ENCODE peak calls at places on chromosomes 11 and 22, in five cellular contexts. C is HT1080; I is ELR; H is CD4-positive, CD25-positive, alpha-beta regulatory T cell; F is ACHN. K is an unnamed sample.

GRCh38 chr11:35621620-35622019 is 3.4 kb downstream of the FJX1 start:
- DNase-seq in F (no peak), I (peak), C (no peak), H (no peak), K (no peak)

GRCh38 chr11:112958670-112959069 is 2.5 kb upstream of the NCAM1 start:
- DNase-seq in F (no peak), C (peak), H (no peak), I (peak), K (peak)

GRCh38 chr11:35949242-35949641 is 5.4 kb downstream of the LDLRAD3 start:
- DNase-seq in C (no peak), I (no peak), F (no peak), H (no peak), K (no peak)

GRCh38 chr11:111540114-111540920 is at the start of gene LAYN:
- DNase-seq in I (peak), C (peak), H (peak), F (peak), K (peak)

GRCh38 chr11:2390871-2391662 is 9.5 kb upstream of the TSSC4 start:
- DNase-seq in H (no peak), F (peak), I (peak), C (peak), K (no peak)

GRCh38 chr22:31538815-31539214 is 42.5 kb downstream of the SFI1 start:
- DNase-seq in C (no peak), F (no peak), H (no peak), I (no peak), K (no peak)

GRCh38 chr22:30878516-30879365 is 89.8 kb downstream of the MORC2 start:
- DNase-seq in C (no peak), F (no peak), I (no peak), H (no peak), K (no peak)

GRCh38 chr11:62445314-62445740 is 26.5 kb downstream of the SCGB1A1 start:
- DNase-seq in F (no peak), H (no peak), C (no peak), I (no peak), K (no peak)

GRCh38 chr11:70505331-70505731 is 107.0 kb downstream of the CTTN start:
- DNase-seq in H (no peak), C (no peak), I (no peak), F (no peak), K (no peak)

GRCh38 chr22:44814266-44815098 is 62.1 kb downstream of the ARHGAP8 start:
- DNase-seq in H (no peak), F (no peak), I (no peak), C (no peak), K (no peak)

GRCh38 chr11:126115820-126116319 is 53.2 kb upstream of the CDON start:
- DNase-seq in H (peak), F (peak), I (peak), C (peak), K (peak)

GRCh38 chr11:83680351-83680750 is 394.2 kb upstream of the CCDC90B start:
- DNase-seq in C (no peak), H (no peak), I (no peak), F (no peak), K (no peak)

GRCh38 chr11:109043318-109043717 is 378.4 kb downstream of the DDX10 start:
- DNase-seq in H (no peak), F (no peak), I (no peak), C (no peak), K (no peak)

GRCh38 chr11:111301004-111301839 is 2.9 kb downstream of the POU2AF3 start:
- DNase-seq in F (no peak), H (no peak), C (no peak), I (no peak), K (no peak)

GRCh38 chr11:34749666-34750659 is 129.1 kb downstream of the EHF start:
- DNase-seq in F (no peak), C (peak), I (peak), H (no peak), K (peak)

K was measured in H4.